ENCODE peak calls at places on chromosome 2, in seven cellular contexts. E is Karpas-422, U is GM23248, F is lung, X is stomach, K is breast epithelium, W is brain microvascular endothelial cell. O is an unnamed sample.
A peak's percentile ranks its signal among the peaks of the same experiment; 100 is the strongest.

GRCh38 chr2:225002656-225003045 is 39.6 kb downstream of the DOCK10 start:
- DNase-seq in E (peak; percentile 49), U (no peak), F (no peak), X (no peak), K (peak; percentile 36), W (no peak), O (no peak)

GRCh38 chr2:45651415-45652089 is at the start of gene PRKCE:
- DNase-seq in E (peak; percentile 79), U (peak; percentile 56), F (peak; percentile 69), X (peak; percentile 61), K (peak; percentile 57), W (peak; percentile 17), O (peak; percentile 43)

GRCh38 chr2:176503760-176504159 is 234.5 kb downstream of the MTX2 start:
- DNase-seq in E (no peak), U (no peak), F (no peak), X (no peak), K (no peak), W (no peak), O (no peak)

GRCh38 chr2:71566271-71566858 is 113.0 kb downstream of the DYSF start:
- DNase-seq in E (no peak), U (peak; percentile 77), F (no peak), X (no peak), K (no peak), W (no peak), O (no peak)

GRCh38 chr2:22694856-22695255 is 690.1 kb upstream of the KLHL29 start:
- DNase-seq in E (peak; percentile 92), U (no peak), F (no peak), X (no peak), K (no peak), W (no peak), O (no peak)

GRCh38 chr2:36439084-36439483 is 83.5 kb downstream of the CRIM1 start:
- DNase-seq in E (no peak), U (no peak), F (no peak), X (no peak), K (no peak), W (no peak), O (no peak)

GRCh38 chr2:12718662-12719399 is 2.1 kb downstream of the TRIB2 start:
- DNase-seq in E (peak; percentile 60), U (peak; percentile 55), F (no peak), X (no peak), K (no peak), W (no peak), O (no peak)

GRCh38 chr2:48605482-48606175 is 12.0 kb upstream of the GTF2A1L start:
- DNase-seq in E (no peak), U (no peak), F (no peak), X (no peak), K (no peak), W (no peak), O (no peak)

GRCh38 chr2:235347691-235348090 is 146.2 kb upstream of the AGAP1 start:
- DNase-seq in E (no peak), U (peak; percentile 98), F (no peak), X (no peak), K (no peak), W (peak; percentile 90), O (no peak)

GRCh38 chr2:943821-944220 is 6.8 kb upstream of the SNTG2 start:
- DNase-seq in E (peak; percentile 53), U (no peak), F (peak; percentile 9), X (no peak), K (no peak), W (no peak), O (no peak)

GRCh38 chr2:10225291-10226031 is 77.2 kb upstream of the HPCAL1 start:
- DNase-seq in E (no peak), U (no peak), F (no peak), X (peak; percentile 34), K (no peak), W (no peak), O (peak; percentile 23)

GRCh38 chr2:183029219-183029618 is 9.0 kb downstream of the NCKAP1 start:
- DNase-seq in E (no peak), U (peak; percentile 30), F (no peak), X (no peak), K (no peak), W (no peak), O (no peak)

GRCh38 chr2:189153608-189154007 is 26.0 kb downstream of the COL5A2 start:
- DNase-seq in E (no peak), U (peak; percentile 63), F (no peak), X (no peak), K (no peak), W (peak; percentile 67), O (no peak)

GRCh38 chr2:233676046-233676445 is 4.3 kb downstream of the UGT1A9 start:
- DNase-seq in E (no peak), U (peak; percentile 16), F (no peak), X (no peak), K (no peak), W (peak; percentile 73), O (no peak)

GRCh38 chr2:237404413-237404812 is 9.6 kb downstream of the COL6A3 start:
- DNase-seq in E (no peak), U (no peak), F (no peak), X (no peak), K (no peak), W (no peak), O (no peak)

GRCh38 chr2:72990695-72991438 is 73.5 kb downstream of the EMX1 start:
- DNase-seq in E (no peak), U (no peak), F (no peak), X (no peak), K (no peak), W (no peak), O (no peak)

GRCh38 chr2:72991439-72991725 is 74.1 kb downstream of the EMX1 start:
- DNase-seq in E (no peak), U (no peak), F (no peak), X (peak; percentile 19), K (no peak), W (no peak), O (no peak)

GRCh38 chr2:72988726-72989273 is 71.5 kb downstream of the EMX1 start:
- DNase-seq in E (no peak), U (no peak), F (no peak), X (no peak), K (no peak), W (no peak), O (no peak)

GRCh38 chr2:72988041-72988440 is 70.7 kb downstream of the EMX1 start:
- DNase-seq in E (no peak), U (no peak), F (no peak), X (no peak), K (no peak), W (no peak), O (peak; percentile 24)

DNA sequence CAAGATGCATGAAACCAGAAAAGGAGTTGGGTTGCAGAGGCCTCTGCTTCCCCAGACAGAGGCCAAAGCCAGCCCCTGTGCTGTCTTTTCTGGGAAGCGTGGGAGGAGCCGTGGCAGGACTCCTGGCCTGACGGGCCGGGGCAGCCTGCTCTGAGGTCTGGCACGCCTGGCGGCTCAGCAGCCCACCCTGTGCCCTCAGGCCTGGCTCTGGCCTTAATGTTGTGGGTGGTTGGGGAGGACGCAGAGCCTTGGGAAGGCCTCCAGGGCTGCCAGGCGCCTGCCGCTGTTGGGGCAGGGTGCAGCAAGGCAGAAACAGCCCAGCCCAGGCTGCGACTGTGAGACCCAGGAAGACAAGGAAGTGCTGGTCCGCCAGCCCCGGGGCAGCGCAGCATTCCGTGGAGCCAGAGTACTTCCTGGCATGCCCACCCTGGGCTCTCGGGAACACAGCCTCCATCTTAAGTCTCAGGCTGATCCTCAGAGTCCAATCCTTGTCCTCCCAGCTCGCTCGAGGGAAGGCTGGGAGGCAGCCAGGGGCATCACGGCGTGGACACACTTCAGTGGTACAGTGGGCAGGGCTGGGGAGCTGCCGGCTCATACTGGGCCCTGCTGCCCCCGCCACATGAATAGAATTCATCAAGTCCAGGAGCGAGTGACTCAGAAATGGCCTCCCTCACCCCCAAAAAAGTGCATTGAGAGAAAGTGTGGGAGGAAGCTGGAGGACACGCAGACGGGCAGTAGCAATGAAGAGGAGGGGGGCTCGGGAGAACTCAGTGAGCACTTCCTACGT is 72.6 kb downstream of the EMX1 start:
- DNase-seq in E (no peak), U (no peak), F (no peak), X (peak; percentile 21), K (peak; percentile 48), W (no peak), O (no peak)
- H3K4me3 ChIP-seq in E (no peak overlapping the region), U (no peak overlapping the region), F (no peak overlapping the region), X (no peak overlapping the region), K (peak overlapping the region; percentile 53), W (no peak overlapping the region), O (no peak overlapping the region)

GRCh38 chr2:196638765-196639164 is 750 bp upstream of the CCDC150 start:
- DNase-seq in E (no peak), U (no peak), F (no peak), X (no peak), K (no peak), W (no peak), O (no peak)
- H3K27ac ChIP-seq in E (no peak overlapping the region), U (no peak overlapping the region), F (no peak overlapping the region), X (no peak overlapping the region), K (no peak overlapping the region), W (no peak overlapping the region), O (no peak overlapping the region)

GRCh38 chr2:174343343-174343637 is 8.5 kb downstream of the SP9 start:
- DNase-seq in E (no peak), U (no peak), F (no peak), X (no peak), K (no peak), W (no peak), O (no peak)

GRCh38 chr2:174341301-174341994 is 6.7 kb downstream of the SP9 start:
- DNase-seq in E (peak; percentile 94), U (peak; percentile 86), F (peak; percentile 88), X (peak; percentile 91), K (peak; percentile 78), W (peak; percentile 81), O (peak; percentile 80)

GRCh38 chr2:174340400-174341300 is 5.9 kb downstream of the SP9 start:
- DNase-seq in E (no peak), U (no peak), F (no peak), X (no peak), K (no peak), W (no peak), O (no peak)

GRCh38 chr2:174342600-174343342 is 8.0 kb downstream of the SP9 start:
- DNase-seq in E (peak; percentile 71), U (peak; percentile 41), F (no peak), X (no peak), K (no peak), W (no peak), O (no peak)

DNA sequence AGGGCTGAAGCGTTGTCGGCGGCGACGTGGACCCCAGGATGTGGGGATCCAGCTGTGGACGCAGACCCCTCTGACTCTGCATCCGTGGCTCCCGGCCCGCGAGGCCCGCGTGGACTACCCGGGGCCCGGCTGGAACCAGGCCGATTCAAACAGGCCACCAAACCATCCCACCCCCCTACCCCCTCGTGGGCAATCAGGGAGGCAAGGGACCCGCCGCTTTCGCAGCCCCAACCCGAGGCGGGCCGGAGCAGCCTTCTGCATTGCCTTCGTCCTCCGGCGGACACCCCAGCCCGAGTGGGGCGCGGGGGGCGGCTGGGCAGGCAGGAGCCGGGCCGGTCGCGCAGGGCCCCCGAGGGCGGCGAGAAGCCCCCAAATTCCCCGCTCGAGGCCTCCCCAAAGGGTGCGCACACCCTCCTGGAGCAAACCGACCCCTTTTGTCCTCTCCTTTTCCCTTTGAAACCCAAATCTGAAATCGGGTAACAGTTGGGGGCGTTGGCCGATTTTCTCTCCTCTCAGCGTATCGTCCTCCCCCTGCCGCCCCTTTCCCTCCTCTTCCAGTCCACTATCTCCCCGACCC is 7.3 kb downstream of the SP9 start:
- DNase-seq in E (no peak), U (peak; percentile 28), F (no peak), X (no peak), K (no peak), W (no peak), O (no peak)
- H3K27me3 ChIP-seq in E (no peaks in the 10 kb centered on the region), U (peaks cover 31% of the 10 kb centered on the region), F (peaks cover 20% of the 10 kb centered on the region), X (peaks cover 80% of the 10 kb centered on the region), K (peaks cover 14% of the 10 kb centered on the region), W (peaks cover 69% of the 10 kb centered on the region), O (peaks cover 76% of the 10 kb centered on the region)

GRCh38 chr2:108377815-108378630 is at the start of gene SULT1C4:
- DNase-seq in E (no peak), U (no peak), F (peak; percentile 32), X (no peak), K (peak; percentile 20), W (peak; percentile 19), O (no peak)
- H3K4me3 ChIP-seq in E (no peak within 1 kb of the TSS), U (no peak within 1 kb of the TSS), F (peak within 1 kb of the TSS; percentile 36), X (peak within 1 kb of the TSS; percentile 29), K (peak within 1 kb of the TSS; percentile 59), W (peak within 1 kb of the TSS; percentile 6), O (peak within 1 kb of the TSS; percentile 53)

O was measured in dorsolateral prefrontal cortex.